ENCODE peak calls at places on chromosomes 7 and 10, in four cellular contexts. One of them, this sample, is unnamed.

GRCh38 chr10:117363027-117363426 is 12.2 kb downstream of the PDZD8 start:
- DNase-seq in HEK293T: no peak
- DNase-seq in transverse colon: no peak
- DNase-seq in SW480: peak
- DNase-seq in this sample: no peak

GRCh38 chr7:37065779-37066271 is 341.5 kb upstream of the AOAH start:
- DNase-seq in HEK293T: no peak
- DNase-seq in transverse colon: no peak
- DNase-seq in SW480: no peak
- DNase-seq in this sample: no peak

GRCh38 chr7:144408116-144408515 is 4.6 kb upstream of the NOBOX start:
- DNase-seq in HEK293T: no peak
- DNase-seq in transverse colon: no peak
- DNase-seq in SW480: no peak
- DNase-seq in this sample: no peak

GRCh38 chr10:78602201-78602917 is 466.4 kb upstream of the ZMIZ1 start:
- DNase-seq in HEK293T: no peak
- DNase-seq in transverse colon: no peak
- DNase-seq in SW480: no peak
- DNase-seq in this sample: no peak

GRCh38 chr10:126372359-126372758 is 15.9 kb downstream of the ADAM12 start:
- DNase-seq in HEK293T: no peak
- DNase-seq in transverse colon: peak
- DNase-seq in SW480: no peak
- DNase-seq in this sample: no peak

GRCh38 chr10:90125966-90126600 is 424.7 kb downstream of the KIF20B start:
- DNase-seq in HEK293T: no peak
- DNase-seq in transverse colon: no peak
- DNase-seq in SW480: no peak
- DNase-seq in this sample: no peak

GRCh38 chr10:49656845-49657493 is 22.5 kb upstream of the C10orf53 start:
- DNase-seq in HEK293T: no peak
- DNase-seq in transverse colon: no peak
- DNase-seq in SW480: no peak
- DNase-seq in this sample: no peak

GRCh38 chr7:46283852-46284251 is 362.8 kb upstream of the IGFBP3 start:
- DNase-seq in HEK293T: no peak
- DNase-seq in transverse colon: no peak
- DNase-seq in SW480: no peak
- DNase-seq in this sample: no peak

GRCh38 chr7:109111086-109111485 is 541.4 kb downstream of the DNAJB9 start:
- DNase-seq in HEK293T: no peak
- DNase-seq in transverse colon: no peak
- DNase-seq in SW480: no peak
- DNase-seq in this sample: no peak

GRCh38 chr10:317219-317868 is 182.1 kb downstream of the ZMYND11 start:
- DNase-seq in HEK293T: no peak
- DNase-seq in transverse colon: peak
- DNase-seq in SW480: no peak
- DNase-seq in this sample: no peak

GRCh38 chr7:142319970-142320369 is 62.1 kb upstream of the PRSS58 start:
- DNase-seq in HEK293T: peak
- DNase-seq in transverse colon: no peak
- DNase-seq in SW480: no peak
- DNase-seq in this sample: no peak

GRCh38 chr7:71131256-71131752 is 640 bp upstream of the GALNT17 start:
- DNase-seq in HEK293T: no peak
- DNase-seq in transverse colon: peak
- DNase-seq in SW480: no peak
- DNase-seq in this sample: peak

GRCh38 chr7:40221836-40222235 is 87.0 kb downstream of the SUGCT start:
- DNase-seq in HEK293T: no peak
- DNase-seq in transverse colon: no peak
- DNase-seq in SW480: no peak
- DNase-seq in this sample: no peak

GRCh38 chr7:142420554-142421362 is 162.9 kb upstream of the PRSS58 start:
- DNase-seq in HEK293T: peak
- DNase-seq in transverse colon: peak
- DNase-seq in SW480: no peak
- DNase-seq in this sample: no peak

GRCh38 chr10:28111712-28112111 is 112.8 kb upstream of the ODAD2 start:
- DNase-seq in HEK293T: no peak
- DNase-seq in transverse colon: no peak
- DNase-seq in SW480: no peak
- DNase-seq in this sample: no peak

GRCh38 chr7:8357536-8357935 is 75.9 kb upstream of the NXPH1 start:
- DNase-seq in HEK293T: no peak
- DNase-seq in transverse colon: no peak
- DNase-seq in SW480: no peak
- DNase-seq in this sample: no peak

GRCh38 chr7:54995631-54996340 is 23.0 kb upstream of the EGFR start:
- DNase-seq in HEK293T: no peak
- DNase-seq in transverse colon: no peak
- DNase-seq in SW480: peak
- DNase-seq in this sample: no peak

GRCh38 chr7:50368366-50368765 is 63.9 kb downstream of the IKZF1 start:
- DNase-seq in HEK293T: no peak
- DNase-seq in transverse colon: no peak
- DNase-seq in SW480: no peak
- DNase-seq in this sample: no peak

GRCh38 chr10:113454341-113455061 is 98.4 kb upstream of the HABP2 start:
- DNase-seq in HEK293T: peak
- DNase-seq in transverse colon: peak
- DNase-seq in SW480: peak
- DNase-seq in this sample: peak

GRCh38 chr7:73623798-73624668 is at the start of gene MLXIPL:
- DNase-seq in HEK293T: peak
- DNase-seq in transverse colon: peak
- DNase-seq in SW480: peak
- DNase-seq in this sample: peak

GRCh38 chr10:72525277-72525676 is 100.6 kb downstream of the MICU1 start:
- DNase-seq in HEK293T: peak
- DNase-seq in transverse colon: no peak
- DNase-seq in SW480: no peak
- DNase-seq in this sample: no peak

GRCh38 chr7:43921423-43921822 is 4.8 kb upstream of the UBE2D4 start:
- DNase-seq in HEK293T: no peak
- DNase-seq in transverse colon: no peak
- DNase-seq in SW480: no peak
- DNase-seq in this sample: no peak

GRCh38 chr10:14833106-14833505 is 4.7 kb downstream of the CDNF start:
- DNase-seq in HEK293T: no peak
- DNase-seq in transverse colon: no peak
- DNase-seq in SW480: no peak
- DNase-seq in this sample: no peak

This sample was measured in tibial nerve.